ENCODE peak calls at places on chromosomes 6 and 20, in eight cellular contexts. W is DMS53; G is stimulated activated CD8-positive, alpha-beta memory T cell treated with anti-CD3 and anti-CD28 coated beads, Interleukin-12 subunit alpha, Interleukin-12 subunit beta, amount 100 ng/mL, for 1 hour; Z is NCI-H774; E is CD8-positive, alpha-beta T cell; T is HTR-8/SVneo; I is ACHN; L is activated T-helper 2 cell treated with anti-CD3 and anti-CD28 coated beads, Interferon-gamma antibody, Interleukin-2, Interleukin-4, amounts not matched to agents 10 μg/mL and 5 μg/mL and 100 μg/mL, durations not matched to agents 14 hours and 24 hours and 36 hours. M is an unnamed sample.

GRCh38 chr20:47489448-47489872 is 12.2 kb upstream of the NCOA3 start:
- DNase-seq in L (peak; percentile 57), W (no peak), Z (no peak), I (no peak), G (no peak), T (no peak), E (peak; percentile 64), M (no peak)

GRCh38 chr6:139846538-139847321 is 472.3 kb upstream of the CITED2 start:
- DNase-seq in T (no peak), Z (peak; percentile 70), W (no peak), E (no peak), L (no peak), G (no peak), I (no peak), M (no peak)

GRCh38 chr6:105759946-105760345 is 326.2 kb upstream of the PRDM1 start:
- DNase-seq in Z (no peak), I (no peak), G (no peak), T (no peak), E (no peak), W (peak; percentile 88), L (no peak), M (no peak)

GRCh38 chr20:2280083-2280482 is 15.7 kb upstream of the TGM3 start:
- DNase-seq in W (no peak), G (no peak), I (no peak), E (no peak), Z (no peak), L (no peak), T (no peak), M (no peak)

GRCh38 chr20:341682-342081 is 5.2 kb upstream of the NRSN2 start:
- DNase-seq in W (peak; percentile 64), T (no peak), L (no peak), Z (no peak), E (no peak), G (no peak), I (peak; percentile 84), M (no peak)

GRCh38 chr20:59159091-59159821 is 4.4 kb upstream of the ZNF831 start:
- DNase-seq in L (no peak), Z (no peak), G (peak; percentile 51), I (no peak), E (peak; percentile 91), T (no peak), W (no peak), M (no peak)

GRCh38 chr20:17505664-17506517 is 25.3 kb downstream of the BFSP1 start:
- DNase-seq in Z (no peak), G (no peak), I (no peak), L (peak; percentile 24), T (no peak), W (no peak), E (peak; percentile 56), M (no peak)

GRCh38 chr6:139647001-139647400 is 272.6 kb upstream of the CITED2 start:
- DNase-seq in I (no peak), E (no peak), L (no peak), W (no peak), T (no peak), G (no peak), Z (no peak), M (no peak)

GRCh38 chr6:161406633-161407032 is 132.8 kb upstream of the AGPAT4 start:
- DNase-seq in W (peak; percentile 2), Z (no peak), T (peak; percentile 42), I (peak; percentile 85), E (no peak), L (no peak), G (no peak), M (no peak)

GRCh38 chr20:59820204-59821041 is 113.0 kb downstream of the SYCP2 start:
- DNase-seq in E (no peak), I (no peak), L (no peak), G (no peak), Z (peak; percentile 80), W (peak; percentile 99), T (no peak), M (no peak)

GRCh38 chr20:63177785-63178444 is 38.0 kb downstream of the YTHDF1 start:
- DNase-seq in W (no peak), I (no peak), Z (no peak), G (no peak), T (no peak), L (no peak), E (no peak), M (no peak)

GRCh38 chr6:133352046-133352445 is 110.9 kb downstream of the EYA4 start:
- DNase-seq in Z (no peak), G (no peak), L (no peak), W (peak; percentile 25), I (no peak), E (no peak), T (no peak), M (no peak)

GRCh38 chr20:3172933-3173581 is at the start of gene LZTS3:
- DNase-seq in I (peak; percentile 73), Z (peak; percentile 30), E (peak; percentile 96), W (peak; percentile 86), T (peak; percentile 80), G (peak; percentile 76), L (peak; percentile 70), M (peak; percentile 82)

GRCh38 chr20:15252289-15252688 is 914.9 kb upstream of the FLRT3 start:
- DNase-seq in L (no peak), T (no peak), E (no peak), I (no peak), W (no peak), Z (no peak), G (no peak), M (no peak)